ENCODE peak calls at places on chromosomes 1 and 21, in four cellular contexts. F, A, R and Q are unnamed samples.

GRCh38 chr1:183913556-183913955 is 108.6 kb downstream of the RGL1 start:
- DNase-seq in A (no peak), R (no peak), F (no peak), Q (no peak)

GRCh38 chr1:194056169-194056568 is 869.8 kb upstream of the B3GALT2 start:
- DNase-seq in A (no peak), R (no peak), F (no peak), Q (no peak)

GRCh38 chr1:54125671-54126070 is 27.1 kb downstream of the CDCP2 start:
- DNase-seq in F (peak), R (no peak), A (no peak), Q (no peak)

GRCh38 chr1:86714159-86714558 is 9.8 kb downstream of the SH3GLB1 start:
- DNase-seq in R (no peak), F (no peak), A (no peak), Q (no peak)

GRCh38 chr1:218659911-218660677 is 315.0 kb downstream of the TGFB2 start:
- DNase-seq in R (no peak), F (no peak), A (no peak), Q (no peak)

GRCh38 chr1:93964096-93964776 is 55.0 kb upstream of the GCLM start:
- DNase-seq in A (no peak), F (no peak), R (no peak), Q (no peak)

GRCh38 chr1:238186887-238187574 is 296.3 kb upstream of the ZP4 start:
- DNase-seq in R (no peak), A (no peak), F (no peak), Q (no peak)

GRCh38 chr1:90784186-90784847 is 67.2 kb upstream of the BARHL2 start:
- DNase-seq in F (no peak), A (no peak), R (no peak), Q (no peak)

GRCh38 chr1:3641816-3642215 is 8.1 kb downstream of the WRAP73 start:
- DNase-seq in R (no peak), A (no peak), F (no peak), Q (no peak)

GRCh38 chr21:41630249-41630648 is 122.3 kb upstream of the TMPRSS2 start:
- DNase-seq in R (no peak), A (no peak), F (no peak), Q (no peak)

GRCh38 chr1:27154991-27155781 is at the start of gene SLC9A1:
- DNase-seq in F (peak), R (peak), A (peak), Q (peak)

GRCh38 chr1:232477728-232478127 is 152.2 kb downstream of the SIPA1L2 start:
- DNase-seq in R (peak), F (no peak), A (no peak), Q (no peak)

GRCh38 chr21:29938968-29939858 is 583 bp downstream of the GRIK1 start:
- DNase-seq in R (peak), A (peak), F (peak), Q (no peak)

GRCh38 chr1:99659755-99660210 is 13.9 kb downstream of the PALMD start:
- DNase-seq in F (no peak), R (no peak), A (no peak), Q (no peak)